ENCODE peak calls at places on chromosome 1, in ten cellular contexts. One of them, this sample, is unnamed.

GRCh38 chr1:199901341-199901740 is 126.2 kb upstream of the NR5A2 start:
- DNase-seq in prostate gland: no peak
- DNase-seq in GM23338: no peak
- DNase-seq in SK-N-SH: no peak
- DNase-seq in spleen: no peak
- DNase-seq in breast epithelium: no peak
- DNase-seq in suprapubic skin: no peak
- DNase-seq in sigmoid colon: no peak
- DNase-seq in Panc1: no peak
- DNase-seq in stomach: no peak
- DNase-seq in this sample: no peak

GRCh38 chr1:228088586-228089498 is 6.3 kb downstream of the ARF1 start:
- DNase-seq in prostate gland: no peak
- DNase-seq in GM23338: no peak
- DNase-seq in SK-N-SH: no peak
- DNase-seq in spleen: peak; percentile 79
- DNase-seq in breast epithelium: peak; percentile 31
- DNase-seq in suprapubic skin: peak; percentile 67
- DNase-seq in sigmoid colon: peak; percentile 63
- DNase-seq in Panc1: no peak
- DNase-seq in stomach: peak; percentile 27
- DNase-seq in this sample: peak; percentile 82

GRCh38 chr1:204359131-204359473 is 627 bp downstream of the PLEKHA6 start:
- DNase-seq in prostate gland: no peak
- DNase-seq in GM23338: no peak
- DNase-seq in SK-N-SH: no peak
- DNase-seq in spleen: no peak
- DNase-seq in breast epithelium: no peak
- DNase-seq in suprapubic skin: no peak
- DNase-seq in sigmoid colon: peak; percentile 54
- DNase-seq in Panc1: no peak
- DNase-seq in stomach: no peak
- DNase-seq in this sample: no peak

GRCh38 chr1:181104042-181104789 is 15.7 kb downstream of the IER5 start:
- DNase-seq in prostate gland: no peak
- DNase-seq in GM23338: peak; percentile 67
- DNase-seq in SK-N-SH: no peak
- DNase-seq in spleen: no peak
- DNase-seq in breast epithelium: no peak
- DNase-seq in suprapubic skin: no peak
- DNase-seq in sigmoid colon: no peak
- DNase-seq in Panc1: no peak
- DNase-seq in stomach: no peak
- DNase-seq in this sample: no peak

GRCh38 chr1:220121791-220122530 is 28.0 kb downstream of the IARS2 start:
- DNase-seq in prostate gland: no peak
- DNase-seq in GM23338: no peak
- DNase-seq in SK-N-SH: no peak
- DNase-seq in spleen: no peak
- DNase-seq in breast epithelium: no peak
- DNase-seq in suprapubic skin: no peak
- DNase-seq in sigmoid colon: no peak
- DNase-seq in Panc1: no peak
- DNase-seq in stomach: no peak
- DNase-seq in this sample: no peak

GRCh38 chr1:115198938-115199337 is 109.6 kb upstream of the TSPAN2 start:
- DNase-seq in prostate gland: no peak
- DNase-seq in GM23338: no peak
- DNase-seq in SK-N-SH: peak; percentile 44
- DNase-seq in spleen: no peak
- DNase-seq in breast epithelium: no peak
- DNase-seq in suprapubic skin: no peak
- DNase-seq in sigmoid colon: no peak
- DNase-seq in Panc1: no peak
- DNase-seq in stomach: no peak
- DNase-seq in this sample: no peak

GRCh38 chr1:61420909-61421835 is 303.8 kb downstream of the TM2D1 start:
- DNase-seq in prostate gland: no peak
- DNase-seq in GM23338: no peak
- DNase-seq in SK-N-SH: no peak
- DNase-seq in spleen: no peak
- DNase-seq in breast epithelium: no peak
- DNase-seq in suprapubic skin: no peak
- DNase-seq in sigmoid colon: no peak
- DNase-seq in Panc1: no peak
- DNase-seq in stomach: no peak
- DNase-seq in this sample: no peak

GRCh38 chr1:43372172-43372571 is 4.4 kb upstream of the ELOVL1 start:
- DNase-seq in prostate gland: no peak
- DNase-seq in GM23338: no peak
- DNase-seq in SK-N-SH: no peak
- DNase-seq in spleen: no peak
- DNase-seq in breast epithelium: no peak
- DNase-seq in suprapubic skin: no peak
- DNase-seq in sigmoid colon: no peak
- DNase-seq in Panc1: no peak
- DNase-seq in stomach: no peak
- DNase-seq in this sample: no peak

GRCh38 chr1:172916126-172916525 is 134.6 kb downstream of the TNFSF18 start:
- DNase-seq in prostate gland: no peak
- DNase-seq in GM23338: no peak
- DNase-seq in SK-N-SH: no peak
- DNase-seq in spleen: no peak
- DNase-seq in breast epithelium: no peak
- DNase-seq in suprapubic skin: no peak
- DNase-seq in sigmoid colon: no peak
- DNase-seq in Panc1: no peak
- DNase-seq in stomach: no peak
- DNase-seq in this sample: no peak

GRCh38 chr1:172914517-172915144 is 136.1 kb downstream of the TNFSF18 start:
- DNase-seq in prostate gland: no peak
- DNase-seq in GM23338: no peak
- DNase-seq in SK-N-SH: no peak
- DNase-seq in spleen: no peak
- DNase-seq in breast epithelium: no peak
- DNase-seq in suprapubic skin: no peak
- DNase-seq in sigmoid colon: no peak
- DNase-seq in Panc1: no peak
- DNase-seq in stomach: no peak
- DNase-seq in this sample: no peak

GRCh38 chr1:172915276-172915675 is 135.5 kb downstream of the TNFSF18 start:
- DNase-seq in prostate gland: no peak
- DNase-seq in GM23338: no peak
- DNase-seq in SK-N-SH: no peak
- DNase-seq in spleen: no peak
- DNase-seq in breast epithelium: no peak
- DNase-seq in suprapubic skin: no peak
- DNase-seq in sigmoid colon: no peak
- DNase-seq in Panc1: no peak
- DNase-seq in stomach: no peak
- DNase-seq in this sample: no peak

GRCh38 chr1:172918478-172918877 is 132.3 kb downstream of the TNFSF18 start:
- DNase-seq in prostate gland: no peak
- DNase-seq in GM23338: no peak
- DNase-seq in SK-N-SH: no peak
- DNase-seq in spleen: no peak
- DNase-seq in breast epithelium: no peak
- DNase-seq in suprapubic skin: no peak
- DNase-seq in sigmoid colon: no peak
- DNase-seq in Panc1: no peak
- DNase-seq in stomach: no peak
- DNase-seq in this sample: no peak

GRCh38 chr1:172917972-172918371 is 132.8 kb downstream of the TNFSF18 start:
- DNase-seq in prostate gland: no peak
- DNase-seq in GM23338: no peak
- DNase-seq in SK-N-SH: no peak
- DNase-seq in spleen: no peak
- DNase-seq in breast epithelium: no peak
- DNase-seq in suprapubic skin: no peak
- DNase-seq in sigmoid colon: no peak
- DNase-seq in Panc1: peak; percentile 85
- DNase-seq in stomach: no peak
- DNase-seq in this sample: no peak
- TF ChIP-seq POLR2AphosphoS5 in prostate gland: no peak
- TF ChIP-seq POLR2AphosphoS5 in GM23338: no peak
- TF ChIP-seq POLR2AphosphoS5 in SK-N-SH: peak; percentile 91
- TF ChIP-seq POLR2AphosphoS5 in spleen: no peak
- TF ChIP-seq POLR2AphosphoS5 in breast epithelium: no peak
- TF ChIP-seq POLR2AphosphoS5 in suprapubic skin: no peak
- TF ChIP-seq POLR2AphosphoS5 in sigmoid colon: no peak
- TF ChIP-seq POLR2AphosphoS5 in Panc1: no peak
- TF ChIP-seq POLR2AphosphoS5 in stomach: no peak
- TF ChIP-seq POLR2AphosphoS5 in this sample: no peak

DNA sequence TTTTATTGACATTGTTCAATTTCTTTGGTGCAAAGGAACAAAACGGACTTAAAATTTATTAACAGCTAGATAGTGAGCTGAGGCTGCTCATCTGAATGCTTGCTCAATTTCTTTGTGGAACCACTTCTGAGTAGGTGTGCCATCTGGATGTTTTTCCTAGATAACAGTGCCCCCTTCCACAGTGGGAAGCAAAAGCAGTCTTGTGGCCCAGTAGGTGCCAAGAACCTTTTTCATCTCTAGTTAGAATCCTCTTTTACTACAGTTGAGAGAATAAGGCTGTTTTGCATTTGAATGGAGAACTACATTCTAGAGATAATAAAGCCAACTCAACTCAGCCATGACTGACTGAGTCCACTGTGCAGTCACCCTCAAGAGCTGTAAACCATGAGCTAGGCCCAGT is 13.3 kb downstream of the F3 start:
- DNase-seq in prostate gland: no peak
- DNase-seq in GM23338: peak; percentile 27
- DNase-seq in SK-N-SH: no peak
- DNase-seq in spleen: no peak
- DNase-seq in breast epithelium: no peak
- DNase-seq in suprapubic skin: no peak
- DNase-seq in sigmoid colon: no peak
- DNase-seq in Panc1: no peak
- DNase-seq in stomach: no peak
- DNase-seq in this sample: no peak
- TF ChIP-seq CTCF in prostate gland: no peak
- TF ChIP-seq CTCF in GM23338: peak; percentile 24
- TF ChIP-seq CTCF in SK-N-SH: no peak
- TF ChIP-seq CTCF in spleen: no peak
- TF ChIP-seq CTCF in breast epithelium: no peak
- TF ChIP-seq CTCF in suprapubic skin: no peak
- TF ChIP-seq CTCF in sigmoid colon: no peak
- TF ChIP-seq CTCF in Panc1: no peak
- TF ChIP-seq CTCF in stomach: no peak
- TF ChIP-seq CTCF in this sample: no peak

GRCh38 chr1:20486457-20487235 is 636 bp upstream of the CAMK2N1 start:
- DNase-seq in prostate gland: peak; percentile 28
- DNase-seq in GM23338: peak; percentile 90
- DNase-seq in SK-N-SH: peak; percentile 89
- DNase-seq in spleen: no peak
- DNase-seq in breast epithelium: peak; percentile 86
- DNase-seq in suprapubic skin: peak; percentile 86
- DNase-seq in sigmoid colon: peak; percentile 95
- DNase-seq in Panc1: no peak
- DNase-seq in stomach: peak; percentile 53
- DNase-seq in this sample: no peak
- TF ChIP-seq POLR2AphosphoS5 in prostate gland: peak; percentile 32
- TF ChIP-seq POLR2AphosphoS5 in GM23338: no peak
- TF ChIP-seq POLR2AphosphoS5 in SK-N-SH: no peak
- TF ChIP-seq POLR2AphosphoS5 in spleen: peak; percentile 59
- TF ChIP-seq POLR2AphosphoS5 in breast epithelium: no peak
- TF ChIP-seq POLR2AphosphoS5 in suprapubic skin: no peak
- TF ChIP-seq POLR2AphosphoS5 in sigmoid colon: peak; percentile 21
- TF ChIP-seq POLR2AphosphoS5 in Panc1: no peak
- TF ChIP-seq POLR2AphosphoS5 in stomach: no peak
- TF ChIP-seq POLR2AphosphoS5 in this sample: no peak

DNA sequence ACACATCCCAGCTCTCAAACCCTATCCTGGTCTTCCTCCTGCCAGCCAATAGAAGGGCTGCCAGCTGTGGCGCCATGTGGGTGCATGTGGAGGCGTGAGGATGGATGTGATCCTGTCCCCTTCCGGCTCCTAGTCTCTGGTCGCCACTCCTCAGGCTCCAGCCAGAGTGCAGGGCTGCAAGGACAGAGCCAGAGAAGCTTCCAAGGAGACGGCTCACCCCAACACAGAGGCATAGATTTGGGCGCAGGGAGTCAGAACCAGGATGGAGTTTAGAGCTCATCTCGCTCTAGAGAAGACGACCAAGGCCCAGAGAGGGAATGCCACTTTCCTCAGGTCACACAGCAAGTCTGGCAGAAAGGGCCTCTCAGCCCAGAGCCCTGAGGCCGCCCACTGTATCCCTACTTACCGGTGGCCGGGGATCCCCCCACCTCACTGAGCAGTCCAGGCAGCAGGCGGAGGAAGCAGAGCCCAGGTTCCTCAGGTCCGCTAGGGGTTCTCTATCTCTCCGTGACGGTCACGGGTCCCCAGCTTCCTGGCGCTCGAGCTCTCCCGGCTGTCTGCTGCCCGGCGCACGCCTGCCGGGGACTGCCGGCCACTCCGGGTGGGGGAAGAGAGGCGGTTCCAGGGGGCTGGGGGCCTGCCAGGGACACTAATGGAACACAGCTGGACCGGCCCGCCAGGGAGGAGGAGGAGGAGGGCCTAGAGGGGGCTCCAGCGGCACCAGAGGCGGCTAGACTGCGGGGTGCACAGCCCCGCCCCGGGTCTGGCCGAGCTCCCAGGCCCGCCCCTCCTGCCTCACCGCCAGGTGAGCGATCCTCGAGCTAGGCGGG is at the start of gene COL16A1:
- DNase-seq in prostate gland: peak; percentile 53
- DNase-seq in GM23338: peak; percentile 81
- DNase-seq in SK-N-SH: peak; percentile 85
- DNase-seq in spleen: peak; percentile 78
- DNase-seq in breast epithelium: peak; percentile 59
- DNase-seq in suprapubic skin: peak; percentile 93
- DNase-seq in sigmoid colon: peak; percentile 96
- DNase-seq in Panc1: no peak
- DNase-seq in stomach: peak; percentile 80
- DNase-seq in this sample: no peak
- TF ChIP-seq CTCF in prostate gland: no peak
- TF ChIP-seq CTCF in GM23338: no peak
- TF ChIP-seq CTCF in SK-N-SH: no peak
- TF ChIP-seq CTCF in spleen: no peak
- TF ChIP-seq CTCF in breast epithelium: no peak
- TF ChIP-seq CTCF in suprapubic skin: no peak
- TF ChIP-seq CTCF in sigmoid colon: no peak
- TF ChIP-seq CTCF in Panc1: no peak
- TF ChIP-seq CTCF in stomach: no peak
- TF ChIP-seq CTCF in this sample: no peak